ENCODE peak calls at places on chromosomes 13 and 19, in four cellular contexts. V is K562, C is HepG2, E is HCT116. W is an unnamed sample. For H3K4me1 and H3K36me3, the result is how much of the 10 kb centered on the place peaks cover.

GRCh38 chr19:39970424-39970673 is 616 bp upstream of the PSMC4 start:
- DNase-seq in V (peak), C (no peak), E (no peak), W (no peak)

GRCh38 chr19:31350693-31351211 is 1.5 kb upstream of the TSHZ3 start:
- DNase-seq in V (peak), C (no peak), E (no peak), W (no peak)

GRCh38 chr19:49430678-49431329 is 5.6 kb downstream of the GFY start:
- DNase-seq in V (peak), C (no peak), E (no peak), W (no peak)

GRCh38 chr19:23392706-23393105 is 2.6 kb downstream of the ZNF91 start:
- DNase-seq in V (no peak), C (no peak), E (no peak), W (no peak)

GRCh38 chr19:10748924-10749434 is 31.1 kb downstream of the DNM2 start:
- DNase-seq in V (peak), C (peak), E (peak), W (no peak)

GRCh38 chr19:1355974-1356865 is 27.5 kb upstream of the NDUFS7 start:
- DNase-seq in V (no peak), C (no peak), E (no peak), W (no peak)

GRCh38 chr13:113273856-113274590 is 23.0 kb upstream of the LAMP1 start:
- DNase-seq in V (peak), C (no peak), E (no peak), W (no peak)

GRCh38 chr13:51330741-51331140 is 8.8 kb upstream of the SERPINE3 start:
- DNase-seq in V (no peak), C (no peak), E (no peak), W (no peak)

GRCh38 chr19:6278740-6279619 is 795 bp downstream of the MLLT1 start:
- DNase-seq in V (peak), C (no peak), E (no peak), W (no peak)

GRCh38 chr13:113074401-113074800 is 31.2 kb upstream of the F7 start:
- DNase-seq in V (no peak), C (no peak), E (no peak), W (no peak)

GRCh38 chr19:6527893-6528543 is 2.8 kb upstream of the TNFSF9 start:
- DNase-seq in V (no peak), C (no peak), E (no peak), W (no peak)

GRCh38 chr19:4380254-4380727 is 20.1 kb downstream of the SH3GL1 start:
- DNase-seq in V (no peak), C (no peak), E (no peak), W (no peak)

GRCh38 chr19:10262771-10263170 is 8.1 kb upstream of the ICAM1 start:
- DNase-seq in V (no peak), C (no peak), E (no peak), W (no peak)

GRCh38 chr19:1446713-1447564 is 3.0 kb upstream of the APC2 start:
- DNase-seq in V (peak), C (no peak), E (no peak), W (no peak)

GRCh38 chr13:80173224-80173623 is 167.7 kb downstream of the SPRY2 start:
- DNase-seq in V (no peak), C (no peak), E (no peak), W (no peak)

GRCh38 chr19:41929536-41930071 is 1.4 kb upstream of the ERFL start:
- DNase-seq in V (no peak), C (no peak), E (no peak), W (no peak)

GRCh38 chr13:36612242-36612641 is 61.6 kb upstream of the SERTM1 start:
- DNase-seq in V (no peak), C (no peak), E (no peak), W (no peak)

GRCh38 chr19:52689804-52690394 is 44.9 kb downstream of the ZNF611 start:
- DNase-seq in V (peak), C (no peak), E (no peak), W (no peak)

GRCh38 chr13:78787189-78787588 is 128.2 kb upstream of the OBI1 start:
- DNase-seq in V (no peak), C (no peak), E (no peak), W (no peak)

GRCh38 chr19:50820549-50821247 is 2.9 kb downstream of the KLK1 start:
- DNase-seq in V (peak), C (no peak), E (no peak), W (no peak)

GRCh38 chr13:26759156-26759906 is 1.3 kb downstream of the GPR12 start:
- DNase-seq in V (no peak), C (no peak), E (no peak), W (no peak)

GRCh38 chr13:25422153-25422552 is 50.4 kb downstream of the ATP8A2 start:
- DNase-seq in V (no peak), C (no peak), E (no peak), W (no peak)

GRCh38 chr19:3910105-3910504 is 22.8 kb upstream of the NMRK2 start:
- DNase-seq in V (no peak), C (no peak), E (no peak), W (no peak)

GRCh38 chr19:2035590-2035991 is 15.5 kb downstream of the MKNK2 start:
- DNase-seq in V (no peak), C (no peak), E (no peak), W (no peak)

GRCh38 chr19:1125601-1126533 is 22.1 kb downstream of the GPX4 start:
- DNase-seq in V (no peak), C (no peak), E (no peak), W (no peak)

GRCh38 chr19:3494559-3494958 is 5.9 kb downstream of the DOHH start:
- DNase-seq in V (no peak), C (no peak), E (no peak), W (no peak)

GRCh38 chr13:114134111-114134943 is 1.9 kb upstream of the RASA3 start:
- DNase-seq in V (no peak), C (no peak), E (no peak), W (no peak)

DNA sequence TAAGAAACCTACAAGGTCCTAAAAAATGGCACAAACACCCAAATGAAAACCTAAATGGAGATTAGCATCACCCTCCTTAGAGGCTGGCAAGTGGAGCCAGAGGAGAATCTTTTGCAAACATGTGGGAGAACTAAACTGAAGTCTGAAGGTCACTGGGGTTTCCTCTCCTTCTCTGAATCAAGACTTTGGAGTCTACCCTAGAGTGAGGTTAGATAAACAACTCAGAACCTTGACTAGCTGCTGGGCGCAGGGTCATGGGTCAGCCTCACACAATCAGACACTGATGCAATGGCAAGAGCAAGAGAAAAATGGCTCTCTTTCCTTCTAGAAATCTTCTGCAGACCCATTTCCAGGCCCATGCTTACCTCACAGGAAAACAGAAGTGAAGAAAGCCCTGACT is 165.8 kb downstream of the KCTD12 start:
- DNase-seq in V (no peak), C (no peak), E (no peak), W (no peak)
- H3K4me1 ChIP-seq in V (under half), C (under half), E (under half), W (under half)

DNA sequence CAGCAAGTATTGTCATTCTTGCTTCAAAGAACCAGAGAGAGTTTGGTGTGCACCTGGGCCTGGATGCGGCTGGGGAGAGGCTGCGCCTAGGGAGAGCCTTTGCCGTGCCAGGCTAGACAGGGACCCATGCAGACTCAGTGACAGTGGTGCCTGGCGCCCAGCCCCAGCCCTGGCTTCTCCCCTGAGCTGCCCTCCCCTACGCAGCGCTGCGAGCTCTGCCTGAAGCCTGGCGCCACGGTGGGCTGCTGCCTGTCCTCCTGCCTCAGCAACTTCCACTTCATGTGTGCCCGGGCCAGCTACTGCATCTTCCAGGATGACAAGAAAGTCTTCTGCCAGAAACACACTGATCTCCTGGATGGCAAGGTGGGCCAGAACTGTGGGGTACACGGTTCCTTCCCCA is 12.0 kb downstream of the KMT2B start:
- DNase-seq in V (no peak), C (no peak), E (no peak), W (no peak)
- H3K36me3 ChIP-seq in V (half or more), C (half or more), E (half or more), W (under half)

GRCh38 chr13:99123101-99124045 is 77.3 kb upstream of the UBAC2 start:
- DNase-seq in V (no peak), C (no peak), E (no peak), W (no peak)
- TF ChIP-seq TCF7L2 in V (no peak), C (no peak), E (no peak), W (no peak)

GRCh38 chr13:48492123-48493075 is 40.5 kb downstream of the RCBTB2 start:
- DNase-seq in V (peak), C (no peak), E (no peak), W (no peak)

GRCh38 chr13:48489666-48490065 is 43.2 kb downstream of the RCBTB2 start:
- DNase-seq in V (no peak), C (no peak), E (no peak), W (no peak)

GRCh38 chr13:48490241-48490640 is 42.6 kb downstream of the RCBTB2 start:
- DNase-seq in V (no peak), C (no peak), E (no peak), W (no peak)

GRCh38 chr13:48493076-48493765 is 39.7 kb downstream of the RCBTB2 start:
- DNase-seq in V (no peak), C (no peak), E (no peak), W (no peak)

DNA sequence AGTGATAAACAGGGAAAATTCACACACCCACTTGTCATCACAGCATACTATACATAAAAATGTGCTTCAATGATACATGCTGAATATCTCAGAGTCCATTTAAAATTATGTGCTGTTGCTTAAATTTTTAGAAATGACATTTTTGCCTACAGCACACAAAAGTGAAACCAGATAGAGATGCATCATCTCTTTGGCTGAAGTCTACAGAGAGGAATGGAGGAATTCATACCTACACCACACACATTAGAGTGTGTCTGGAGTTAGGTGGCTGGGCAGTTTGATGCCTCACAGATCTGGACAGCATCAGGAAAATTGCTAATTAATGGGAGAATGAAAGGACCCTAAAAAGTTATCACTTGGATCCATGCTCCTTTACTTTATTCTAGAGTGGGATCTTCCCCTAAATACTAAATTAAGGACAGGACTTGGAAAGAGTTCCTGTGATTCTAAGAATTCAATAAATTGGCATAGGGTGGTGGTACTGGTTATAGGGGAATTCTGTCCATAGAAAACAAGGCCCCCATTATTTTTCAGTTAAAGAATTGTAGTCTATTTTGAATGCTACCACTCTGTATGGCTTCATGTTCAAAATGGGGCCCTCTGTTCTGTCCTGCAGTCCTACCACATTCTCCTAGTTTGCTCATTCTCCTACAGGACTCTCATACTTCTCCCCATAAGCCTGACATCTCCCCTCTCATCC is 41.3 kb downstream of the RCBTB2 start:
- DNase-seq in V (no peak), C (no peak), E (no peak), W (no peak)
- H3K4me1 ChIP-seq in V (under half), C (under half), E (under half), W (under half)

W was measured in Panc1.